ENCODE peak calls at places on chromosomes 1 and 21, in four cellular contexts. C is IMR-90; G is CD8-positive, alpha-beta T cell; M is brain microvascular endothelial cell. I is an unnamed sample.

GRCh38 chr1:217542136-217542777 is 88.6 kb downstream of the GPATCH2 start:
- DNase-seq in C (no peak), G (no peak), M (no peak), I (no peak)

GRCh38 chr1:243325305-243325890 is 69.6 kb downstream of the SDCCAG8 start:
- DNase-seq in C (peak), G (no peak), M (peak), I (no peak)

GRCh38 chr1:209900734-209901133 is 37.3 kb upstream of the SYT14 start:
- DNase-seq in G (no peak), M (peak), C (peak), I (no peak)

GRCh38 chr1:145997156-145998023 is 1.0 kb upstream of the TXNIP start:
- DNase-seq in M (no peak), G (peak), C (no peak), I (no peak)

GRCh38 chr1:156499194-156499702 is 1.3 kb downstream of the MEF2D start:
- DNase-seq in G (no peak), M (no peak), C (no peak), I (no peak)

GRCh38 chr1:204426035-204426436 is 14.4 kb upstream of the PPP1R15B start:
- DNase-seq in G (no peak), M (peak), C (peak), I (no peak)

GRCh38 chr1:80799457-80799856 is 1001.3 kb upstream of the ADGRL2 start:
- DNase-seq in G (no peak), M (no peak), C (no peak), I (no peak)

GRCh38 chr1:235835226-235835625 is 31.5 kb downstream of the LYST start:
- DNase-seq in M (no peak), C (peak), G (no peak), I (peak)

GRCh38 chr1:21293537-21294265 is 3.4 kb upstream of the ECE1 start:
- DNase-seq in G (peak), M (no peak), C (no peak), I (no peak)

GRCh38 chr1:154694995-154695394 is 87.0 kb upstream of the ADAR start:
- DNase-seq in G (no peak), C (no peak), M (no peak), I (no peak)

GRCh38 chr1:8460784-8461183 is 142.9 kb downstream of the SLC45A1 start:
- DNase-seq in M (no peak), C (no peak), G (no peak), I (no peak)

GRCh38 chr1:206505702-206506375 is 1.5 kb upstream of the RASSF5 start:
- DNase-seq in C (peak), G (no peak), M (no peak), I (no peak)

GRCh38 chr21:16059981-16060380 is 330.2 kb downstream of the USP25 start:
- DNase-seq in G (no peak), C (no peak), M (no peak), I (no peak)

GRCh38 chr1:169452921-169453320 is 25.6 kb upstream of the CCDC181 start:
- DNase-seq in M (no peak), C (no peak), G (no peak), I (no peak)

GRCh38 chr1:30748098-30748698 is 9.4 kb downstream of the LAPTM5 start:
- DNase-seq in M (no peak), G (no peak), C (no peak), I (no peak)

GRCh38 chr1:55284856-55285255 is 69.7 kb upstream of the USP24 start:
- DNase-seq in G (no peak), C (peak), M (peak), I (no peak)

GRCh38 chr1:29121516-29121937 is 2.2 kb downstream of the TMEM200B start:
- DNase-seq in C (no peak), M (no peak), G (no peak), I (no peak)

GRCh38 chr21:44300262-44300959 is 558 bp downstream of the PFKL start:
- DNase-seq in M (peak), C (peak), G (peak), I (no peak)

GRCh38 chr21:44301093-44301492 is 1.2 kb downstream of the PFKL start:
- DNase-seq in C (no peak), G (no peak), M (no peak), I (no peak)

GRCh38 chr21:44304041-44304738 is 4.3 kb downstream of the PFKL start:
- DNase-seq in M (no peak), G (no peak), C (no peak), I (no peak)

GRCh38 chr21:44303490-44303981 is 3.7 kb downstream of the PFKL start:
- DNase-seq in G (no peak), C (no peak), M (no peak), I (peak)

DNA sequence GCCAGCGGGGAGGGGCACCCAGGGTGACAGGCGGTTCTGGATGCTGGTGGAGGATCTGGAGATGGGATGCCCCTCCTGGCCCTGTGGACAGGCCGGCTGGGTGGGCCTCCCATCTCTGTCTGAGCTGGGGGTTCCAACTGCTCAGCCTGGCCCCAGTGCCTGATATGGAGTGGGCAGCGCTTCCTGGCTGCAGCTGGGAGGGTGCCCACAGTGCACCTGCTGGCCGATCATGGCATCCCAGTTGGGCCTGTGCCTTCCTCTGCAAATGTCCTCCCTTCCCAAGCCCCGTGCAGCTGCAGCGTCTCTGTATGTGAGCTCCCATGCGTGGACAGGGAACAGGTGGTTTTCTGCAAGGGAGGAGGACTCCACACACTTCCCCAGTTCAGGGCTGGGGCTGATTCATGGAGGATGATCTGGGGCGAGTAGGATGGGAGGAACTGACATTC is 2.1 kb downstream of the PFKL start:
- DNase-seq in G (no peak), M (no peak), C (no peak), I (no peak)
- TF ChIP-seq CTCF in G (no peak), M (peak), C (no peak), I (no peak)

GRCh38 chr1:171500803-171501202 is 15.5 kb downstream of the PRRC2C start:
- DNase-seq in G (no peak), M (no peak), C (no peak), I (no peak)
- TF ChIP-seq CTCF in G (no peak), M (no peak), C (no peak), I (no peak)

DNA sequence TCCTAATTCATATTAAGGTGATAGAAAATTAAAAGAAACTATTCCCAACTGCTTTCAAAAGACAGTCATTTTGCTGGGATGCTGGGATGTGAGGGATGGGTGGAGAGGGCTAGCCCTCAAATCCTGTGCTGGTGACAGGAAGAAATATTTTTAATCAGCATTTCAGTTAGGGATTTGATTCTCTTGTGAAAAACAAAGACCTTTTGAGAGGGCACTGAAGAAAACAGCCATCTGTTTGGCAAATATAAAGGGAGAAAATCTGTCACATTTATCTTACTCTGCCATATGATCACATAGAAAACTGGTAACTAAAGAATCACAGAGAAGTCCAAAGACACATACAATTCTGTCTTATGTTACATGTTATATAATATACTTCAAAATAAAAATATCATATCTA is 12.3 kb downstream of the STXBP3 start:
- DNase-seq in C (no peak), G (no peak), M (no peak), I (no peak)
- TF ChIP-seq CTCF in C (no peak), G (no peak), M (no peak), I (no peak)

GRCh38 chr1:5890346-5891106 is 101.7 kb downstream of the NPHP4 start:
- DNase-seq in M (no peak), C (no peak), G (no peak), I (no peak)

GRCh38 chr1:5887436-5888290 is 104.6 kb downstream of the NPHP4 start:
- DNase-seq in M (no peak), C (no peak), G (no peak), I (no peak)

GRCh38 chr1:5889462-5889861 is 102.8 kb downstream of the NPHP4 start:
- DNase-seq in G (no peak), M (no peak), C (no peak), I (no peak)

GRCh38 chr1:5889901-5890300 is 102.3 kb downstream of the NPHP4 start:
- DNase-seq in M (no peak), G (no peak), C (no peak), I (no peak)

DNA sequence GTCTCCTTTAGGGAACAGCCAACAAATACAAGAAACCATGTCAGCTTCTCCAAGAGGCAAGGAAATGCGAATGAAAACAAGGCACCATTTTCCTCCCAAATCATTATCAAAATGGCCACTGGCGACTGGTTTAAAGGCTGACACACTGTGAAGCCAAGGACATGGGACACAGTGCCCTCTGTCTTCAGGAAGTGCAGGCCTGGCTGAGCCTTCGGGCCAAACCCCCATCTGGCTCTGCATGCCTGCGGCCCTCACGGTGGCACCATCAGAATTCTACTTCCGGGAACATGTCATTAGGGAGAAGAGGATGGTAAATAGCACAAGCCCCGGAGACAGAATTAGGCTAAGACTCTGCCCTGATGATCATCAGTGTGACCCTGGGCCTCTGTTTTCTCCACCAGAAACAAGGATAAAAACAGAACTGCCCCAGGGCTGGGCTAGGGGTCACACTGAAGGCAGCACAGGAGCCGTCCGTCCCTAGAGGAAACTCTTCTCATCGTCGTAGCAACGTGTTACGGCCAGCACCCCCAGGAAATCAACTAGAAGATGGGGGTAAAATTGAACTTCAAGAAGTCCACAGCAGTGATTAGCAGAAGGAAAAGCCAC is 103.5 kb downstream of the NPHP4 start:
- DNase-seq in M (no peak), C (no peak), G (no peak), I (no peak)
- TF ChIP-seq CTCF in M (peak), C (no peak), G (no peak), I (no peak)

GRCh38 chr1:10980094-10980577 is 32.3 kb upstream of the TARDBP start:
- DNase-seq in C (peak), M (peak), G (no peak), I (no peak)
- TF ChIP-seq CTCF in C (peak), M (peak), G (no peak), I (no peak)

I was measured in D721Med.